ENCODE peak calls at places on chromosomes 16 and 17, in seven cellular contexts. One of them, this sample, is unnamed.

GRCh38 chr17:71361691-71362450 is 758.9 kb upstream of the SOX9 start:
- DNase-seq in K562: no peak
- DNase-seq in H1: no peak
- DNase-seq in HepG2: no peak
- DNase-seq in SK-N-SH: no peak
- DNase-seq in IMR-90: peak
- DNase-seq in GM12878: no peak
- DNase-seq in this sample: no peak

GRCh38 chr17:78905111-78905510 is 2.1 kb upstream of the CEP295NL start:
- DNase-seq in H1: no peak
- DNase-seq in K562: no peak
- DNase-seq in IMR-90: peak
- DNase-seq in GM12878: no peak
- DNase-seq in SK-N-SH: no peak
- DNase-seq in HepG2: no peak
- DNase-seq in this sample: no peak

GRCh38 chr16:27112093-27112811 is 45.5 kb downstream of the C16orf82 start:
- DNase-seq in HepG2: no peak
- DNase-seq in IMR-90: no peak
- DNase-seq in K562: no peak
- DNase-seq in GM12878: no peak
- DNase-seq in H1: no peak
- DNase-seq in SK-N-SH: no peak
- DNase-seq in this sample: no peak

GRCh38 chr16:17802566-17802965 is 331.8 kb upstream of the XYLT1 start:
- DNase-seq in IMR-90: peak
- DNase-seq in SK-N-SH: no peak
- DNase-seq in H1: no peak
- DNase-seq in HepG2: no peak
- DNase-seq in GM12878: no peak
- DNase-seq in K562: no peak
- DNase-seq in this sample: no peak

GRCh38 chr17:49456172-49456965 is 38.7 kb upstream of the NGFR start:
- DNase-seq in SK-N-SH: no peak
- DNase-seq in H1: no peak
- DNase-seq in IMR-90: peak
- DNase-seq in GM12878: no peak
- DNase-seq in HepG2: no peak
- DNase-seq in K562: no peak
- DNase-seq in this sample: no peak

GRCh38 chr17:42010898-42011516 is 6.2 kb downstream of the DNAJC7 start:
- DNase-seq in GM12878: no peak
- DNase-seq in K562: peak
- DNase-seq in SK-N-SH: peak
- DNase-seq in IMR-90: peak
- DNase-seq in HepG2: peak
- DNase-seq in H1: no peak
- DNase-seq in this sample: peak

GRCh38 chr17:42485680-42486079 is 27.0 kb downstream of the ATP6V0A1 start:
- DNase-seq in SK-N-SH: no peak
- DNase-seq in HepG2: no peak
- DNase-seq in K562: no peak
- DNase-seq in GM12878: no peak
- DNase-seq in H1: no peak
- DNase-seq in IMR-90: no peak
- DNase-seq in this sample: no peak

GRCh38 chr17:57679906-57680695 is 65.0 kb downstream of the CCDC182 start:
- DNase-seq in H1: no peak
- DNase-seq in SK-N-SH: no peak
- DNase-seq in HepG2: no peak
- DNase-seq in K562: no peak
- DNase-seq in IMR-90: no peak
- DNase-seq in GM12878: no peak
- DNase-seq in this sample: no peak

GRCh38 chr17:27282054-27282501 is 11.8 kb upstream of the WSB1 start:
- DNase-seq in SK-N-SH: no peak
- DNase-seq in HepG2: no peak
- DNase-seq in K562: no peak
- DNase-seq in H1: no peak
- DNase-seq in GM12878: peak
- DNase-seq in IMR-90: peak
- DNase-seq in this sample: no peak

GRCh38 chr17:61724777-61725176 is 133.8 kb upstream of the NACA2 start:
- DNase-seq in H1: no peak
- DNase-seq in SK-N-SH: no peak
- DNase-seq in HepG2: no peak
- DNase-seq in GM12878: no peak
- DNase-seq in IMR-90: peak
- DNase-seq in K562: no peak
- DNase-seq in this sample: no peak

DNA sequence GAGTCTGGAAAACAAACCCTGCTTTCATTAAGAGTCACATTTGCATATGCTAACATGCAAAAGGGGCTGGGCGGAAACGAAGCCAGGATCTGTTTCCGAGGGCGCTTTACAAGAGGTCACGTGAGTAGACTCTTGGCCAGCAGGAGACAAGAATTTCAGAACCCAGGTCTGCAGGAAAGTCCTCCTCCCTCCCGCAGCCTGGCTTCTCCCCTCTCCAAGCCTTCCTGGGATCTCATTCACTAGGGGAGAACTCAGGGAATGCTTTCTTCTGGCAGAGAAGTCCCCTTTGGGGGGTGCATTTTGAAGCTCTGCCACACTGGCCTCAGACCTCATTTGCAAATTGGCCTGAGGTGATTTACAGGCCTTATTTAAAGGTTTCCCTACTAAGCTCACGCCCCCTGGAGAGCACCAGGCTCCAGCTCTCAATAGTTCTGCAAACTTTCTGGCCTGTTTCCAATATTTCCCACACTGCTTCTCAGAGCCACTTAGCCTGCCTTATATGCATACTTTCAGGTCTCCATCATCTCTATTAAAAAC is 57.2 kb upstream of the CACNG5 start:
- DNase-seq in H1: peak
- DNase-seq in GM12878: no peak
- DNase-seq in SK-N-SH: no peak
- DNase-seq in IMR-90: peak
- DNase-seq in HepG2: no peak
- DNase-seq in K562: no peak
- DNase-seq in this sample: no peak
- TF ChIP-seq RFX5 in H1: no peak
- TF ChIP-seq RFX5 in GM12878: no peak
- TF ChIP-seq RFX5 in SK-N-SH: no peak
- TF ChIP-seq RFX5 in IMR-90: no peak
- TF ChIP-seq RFX5 in HepG2: no peak
- TF ChIP-seq RFX5 in K562: no peak
- TF ChIP-seq RFX5 in this sample: no peak

GRCh38 chr17:53722407-53722806 is 100.3 kb upstream of the KIF2B start:
- DNase-seq in SK-N-SH: no peak
- DNase-seq in HepG2: no peak
- DNase-seq in H1: peak
- DNase-seq in K562: no peak
- DNase-seq in IMR-90: peak
- DNase-seq in GM12878: no peak
- DNase-seq in this sample: peak
- TF ChIP-seq RFX5 in SK-N-SH: no peak
- TF ChIP-seq RFX5 in HepG2: no peak
- TF ChIP-seq RFX5 in H1: no peak
- TF ChIP-seq RFX5 in K562: no peak
- TF ChIP-seq RFX5 in IMR-90: no peak
- TF ChIP-seq RFX5 in GM12878: no peak
- TF ChIP-seq RFX5 in this sample: no peak

GRCh38 chr16:4347765-4348509 is 3.2 kb downstream of the PAM16 start:
- DNase-seq in IMR-90: no peak
- DNase-seq in K562: peak
- DNase-seq in SK-N-SH: no peak
- DNase-seq in GM12878: no peak
- DNase-seq in H1: no peak
- DNase-seq in HepG2: no peak
- DNase-seq in this sample: no peak
- TF ChIP-seq RFX5 in IMR-90: no peak
- TF ChIP-seq RFX5 in K562: no peak
- TF ChIP-seq RFX5 in SK-N-SH: no peak
- TF ChIP-seq RFX5 in GM12878: no peak
- TF ChIP-seq RFX5 in H1: no peak
- TF ChIP-seq RFX5 in HepG2: no peak
- TF ChIP-seq RFX5 in this sample: no peak

GRCh38 chr17:19940722-19941464 is 36.7 kb downstream of the AKAP10 start:
- DNase-seq in SK-N-SH: no peak
- DNase-seq in GM12878: no peak
- DNase-seq in H1: no peak
- DNase-seq in IMR-90: peak
- DNase-seq in K562: no peak
- DNase-seq in HepG2: peak
- DNase-seq in this sample: no peak

GRCh38 chr17:19935169-19935568 is 42.5 kb downstream of the AKAP10 start:
- DNase-seq in K562: no peak
- DNase-seq in GM12878: no peak
- DNase-seq in H1: no peak
- DNase-seq in SK-N-SH: no peak
- DNase-seq in HepG2: no peak
- DNase-seq in IMR-90: peak
- DNase-seq in this sample: no peak

GRCh38 chr17:19939993-19940721 is 37.5 kb downstream of the AKAP10 start:
- DNase-seq in SK-N-SH: no peak
- DNase-seq in HepG2: no peak
- DNase-seq in IMR-90: no peak
- DNase-seq in H1: no peak
- DNase-seq in GM12878: no peak
- DNase-seq in K562: no peak
- DNase-seq in this sample: no peak

GRCh38 chr17:19938736-19939135 is 38.9 kb downstream of the AKAP10 start:
- DNase-seq in HepG2: no peak
- DNase-seq in H1: no peak
- DNase-seq in SK-N-SH: no peak
- DNase-seq in GM12878: no peak
- DNase-seq in IMR-90: no peak
- DNase-seq in K562: no peak
- DNase-seq in this sample: no peak

DNA sequence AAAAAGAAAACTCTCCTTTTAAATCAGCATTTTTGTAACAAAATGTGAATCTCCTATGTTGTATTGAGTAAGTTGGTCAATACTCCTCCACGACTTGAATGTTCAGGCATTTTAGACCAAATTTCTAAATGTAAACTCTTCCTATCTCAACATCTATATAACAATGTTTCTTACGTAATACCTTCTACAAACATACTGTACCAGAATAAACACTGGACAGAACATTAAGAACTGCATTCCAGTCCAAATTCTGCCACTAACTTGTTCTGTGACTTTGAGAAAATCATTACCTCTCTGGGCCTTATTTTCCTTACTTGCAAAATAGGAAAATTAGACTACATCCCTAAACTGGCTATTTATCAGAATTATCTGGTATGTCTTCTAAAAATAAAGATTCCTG is 40.1 kb downstream of the AKAP10 start:
- DNase-seq in HepG2: peak
- DNase-seq in GM12878: no peak
- DNase-seq in IMR-90: peak
- DNase-seq in K562: no peak
- DNase-seq in H1: no peak
- DNase-seq in SK-N-SH: no peak
- DNase-seq in this sample: no peak
- TF ChIP-seq RFX5 in HepG2: no peak
- TF ChIP-seq RFX5 in GM12878: no peak
- TF ChIP-seq RFX5 in IMR-90: no peak
- TF ChIP-seq RFX5 in K562: no peak
- TF ChIP-seq RFX5 in H1: no peak
- TF ChIP-seq RFX5 in SK-N-SH: no peak
- TF ChIP-seq RFX5 in this sample: no peak

GRCh38 chr16:12802661-12803060 is 1.0 kb downstream of the CPPED1 start:
- DNase-seq in IMR-90: no peak
- DNase-seq in GM12878: no peak
- DNase-seq in K562: no peak
- DNase-seq in HepG2: no peak
- DNase-seq in SK-N-SH: no peak
- DNase-seq in H1: no peak
- DNase-seq in this sample: no peak

GRCh38 chr16:12801511-12802042 is 2.1 kb downstream of the CPPED1 start:
- DNase-seq in GM12878: peak
- DNase-seq in IMR-90: peak
- DNase-seq in HepG2: peak
- DNase-seq in SK-N-SH: no peak
- DNase-seq in K562: peak
- DNase-seq in H1: no peak
- DNase-seq in this sample: peak

GRCh38 chr16:12800751-12801308 is 2.9 kb downstream of the CPPED1 start:
- DNase-seq in H1: no peak
- DNase-seq in IMR-90: no peak
- DNase-seq in HepG2: no peak
- DNase-seq in SK-N-SH: no peak
- DNase-seq in K562: no peak
- DNase-seq in GM12878: no peak
- DNase-seq in this sample: no peak

GRCh38 chr16:12803203-12804093 is at the start of gene CPPED1:
- DNase-seq in H1: peak
- DNase-seq in HepG2: peak
- DNase-seq in IMR-90: peak
- DNase-seq in K562: peak
- DNase-seq in GM12878: peak
- DNase-seq in SK-N-SH: peak
- DNase-seq in this sample: peak

DNA sequence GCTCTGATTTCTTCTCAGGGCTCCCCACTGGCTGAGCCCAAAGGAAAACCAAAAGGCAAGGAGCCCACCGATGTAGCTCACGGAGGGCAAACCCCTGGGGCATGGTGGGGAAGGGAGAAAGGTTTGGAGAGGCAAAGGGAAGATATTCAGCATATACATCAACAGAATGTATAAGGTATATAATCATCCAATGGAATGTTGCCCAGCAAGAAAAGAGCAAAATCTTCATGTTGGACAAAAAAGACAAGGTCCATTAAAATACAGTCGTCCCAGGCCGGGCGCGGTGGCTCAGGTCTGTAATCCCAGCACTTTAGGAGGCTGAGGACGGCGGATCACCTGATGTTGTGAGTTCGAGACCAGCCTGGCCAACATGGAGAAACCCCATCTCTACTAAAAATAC is 1.6 kb downstream of the CPPED1 start:
- DNase-seq in H1: no peak
- DNase-seq in K562: no peak
- DNase-seq in HepG2: no peak
- DNase-seq in SK-N-SH: no peak
- DNase-seq in IMR-90: no peak
- DNase-seq in GM12878: no peak
- DNase-seq in this sample: no peak
- TF ChIP-seq RFX5 in H1: no peak
- TF ChIP-seq RFX5 in K562: no peak
- TF ChIP-seq RFX5 in HepG2: no peak
- TF ChIP-seq RFX5 in SK-N-SH: no peak
- TF ChIP-seq RFX5 in IMR-90: no peak
- TF ChIP-seq RFX5 in GM12878: no peak
- TF ChIP-seq RFX5 in this sample: no peak

GRCh38 chr17:82440377-82440981 is 10.1 kb downstream of the CYBC1 start:
- DNase-seq in K562: no peak
- DNase-seq in IMR-90: no peak
- DNase-seq in GM12878: no peak
- DNase-seq in SK-N-SH: no peak
- DNase-seq in H1: no peak
- DNase-seq in HepG2: no peak
- DNase-seq in this sample: no peak
- TF ChIP-seq RFX5 in K562: no peak
- TF ChIP-seq RFX5 in IMR-90: no peak
- TF ChIP-seq RFX5 in GM12878: no peak
- TF ChIP-seq RFX5 in SK-N-SH: no peak
- TF ChIP-seq RFX5 in H1: no peak
- TF ChIP-seq RFX5 in HepG2: no peak
- TF ChIP-seq RFX5 in this sample: no peak

GRCh38 chr17:67239597-67239996 is 5.4 kb downstream of the HELZ start:
- DNase-seq in IMR-90: peak
- DNase-seq in SK-N-SH: no peak
- DNase-seq in HepG2: no peak
- DNase-seq in H1: no peak
- DNase-seq in K562: no peak
- DNase-seq in GM12878: no peak
- DNase-seq in this sample: no peak
- TF ChIP-seq RFX5 in IMR-90: no peak
- TF ChIP-seq RFX5 in SK-N-SH: no peak
- TF ChIP-seq RFX5 in HepG2: no peak
- TF ChIP-seq RFX5 in H1: no peak
- TF ChIP-seq RFX5 in K562: no peak
- TF ChIP-seq RFX5 in GM12878: no peak
- TF ChIP-seq RFX5 in this sample: no peak

This sample was measured in A549.